ENCODE peak calls at places on chromosome 1, in ten cellular contexts. N, T, O, C, A, E, P, L, M and R are unnamed samples.

GRCh38 chr1:10975567-10976326 is 36.7 kb upstream of the TARDBP start:
- DNase-seq in P (no peak), N (peak; percentile 84), A (peak; percentile 91), O (peak; percentile 53), E (no peak), L (peak; percentile 88), M (peak; percentile 31), C (peak; percentile 28), T (peak; percentile 70), R (no peak)

GRCh38 chr1:93753766-93754763 is 72.4 kb upstream of the BCAR3 start:
- DNase-seq in P (no peak), M (no peak), N (peak; percentile 92), T (peak; percentile 99), A (no peak), L (peak; percentile 99), E (no peak), O (peak; percentile 89), C (no peak), R (no peak)

GRCh38 chr1:237799762-237800474 is 90.8 kb downstream of the ZP4 start:
- DNase-seq in A (no peak), E (peak; percentile 91), M (no peak), L (peak; percentile 85), N (peak; percentile 84), C (peak; percentile 76), O (no peak), T (peak; percentile 74), P (peak; percentile 56), R (peak; percentile 55)

GRCh38 chr1:11833900-11834299 is 13.7 kb downstream of the NPPA start:
- DNase-seq in E (no peak), N (no peak), O (no peak), M (no peak), P (no peak), A (no peak), C (no peak), T (no peak), L (no peak), R (no peak)

GRCh38 chr1:19605884-19606442 is 38.1 kb upstream of the NBL1 start:
- DNase-seq in M (no peak), E (no peak), T (no peak), C (no peak), A (no peak), O (no peak), N (no peak), P (no peak), L (no peak), R (no peak)

GRCh38 chr1:99503276-99503747 is 142.6 kb upstream of the PALMD start:
- DNase-seq in L (no peak), T (peak; percentile 97), E (no peak), P (no peak), C (no peak), O (peak; percentile 11), N (peak; percentile 15), M (no peak), A (no peak), R (no peak)

GRCh38 chr1:36845802-36846201 is 188.5 kb downstream of the GRIK3 start:
- DNase-seq in P (no peak), E (no peak), C (no peak), O (no peak), L (no peak), M (no peak), T (no peak), A (no peak), N (no peak), R (no peak)

GRCh38 chr1:66464802-66465201 is 69.2 kb upstream of the SGIP1 start:
- DNase-seq in T (peak; percentile 77), C (no peak), E (no peak), L (peak; percentile 98), O (peak; percentile 31), M (no peak), A (no peak), P (no peak), N (peak; percentile 13), R (no peak)

GRCh38 chr1:228289239-228289849 is 81.5 kb downstream of the OBSCN start:
- DNase-seq in P (no peak), O (no peak), C (no peak), M (no peak), A (no peak), T (no peak), L (no peak), N (no peak), E (no peak), R (no peak)

GRCh38 chr1:212884592-212884991 is 26.5 kb downstream of the FLVCR1 start:
- DNase-seq in M (no peak), E (no peak), P (no peak), L (no peak), T (no peak), C (no peak), O (no peak), N (no peak), A (no peak), R (no peak)

GRCh38 chr1:43947061-43947889 is 525 bp downstream of the IPO13 start:
- DNase-seq in P (no peak), A (no peak), T (no peak), N (no peak), O (no peak), E (no peak), C (peak; percentile 48), M (no peak), L (no peak), R (no peak)

GRCh38 chr1:83497563-83497962 is 501.4 kb downstream of the TTLL7 start:
- DNase-seq in E (peak; percentile 18), L (no peak), P (no peak), A (no peak), N (no peak), O (no peak), C (no peak), T (no peak), M (no peak), R (peak; percentile 11)

GRCh38 chr1:225146478-225146877 is 217.0 kb downstream of the DNAH14 start:
- DNase-seq in M (no peak), T (no peak), E (no peak), L (no peak), N (no peak), C (no peak), P (no peak), A (no peak), O (no peak), R (peak; percentile 8)

GRCh38 chr1:164579346-164579745 is 20.4 kb downstream of the PBX1 start:
- DNase-seq in T (no peak), C (no peak), E (no peak), O (no peak), M (no peak), A (no peak), N (no peak), P (no peak), L (no peak), R (no peak)

GRCh38 chr1:236282159-236282716 is 480 bp upstream of the ERO1B start:
- DNase-seq in N (no peak), O (no peak), L (peak; percentile 38), A (no peak), P (no peak), M (no peak), C (no peak), E (no peak), T (no peak), R (no peak)

GRCh38 chr1:208177656-208178055 is 66.5 kb downstream of the PLXNA2 start:
- DNase-seq in A (peak; percentile 95), P (no peak), L (no peak), M (no peak), E (no peak), O (no peak), C (no peak), N (no peak), T (no peak), R (peak; percentile 84)

GRCh38 chr1:41486892-41487728 is 2.6 kb upstream of the EDN2 start:
- DNase-seq in P (no peak), A (no peak), L (no peak), O (no peak), M (no peak), E (no peak), N (no peak), T (peak; percentile 47), C (no peak), R (peak; percentile 39)

GRCh38 chr1:94020764-94021579 is 100.0 kb downstream of the ABCA4 start:
- DNase-seq in L (peak; percentile 74), E (no peak), O (peak; percentile 93), T (peak; percentile 98), A (peak; percentile 64), M (no peak), C (no peak), N (peak; percentile 94), P (no peak), R (no peak)

GRCh38 chr1:16081636-16082035 is 8.2 kb upstream of the FAM131C start:
- DNase-seq in O (no peak), P (no peak), N (no peak), T (no peak), A (no peak), E (no peak), C (no peak), L (no peak), M (no peak), R (no peak)

GRCh38 chr1:21620011-21620410 is 49.1 kb downstream of the RAP1GAP start:
- DNase-seq in A (no peak), E (no peak), L (no peak), M (no peak), O (no peak), N (no peak), P (no peak), C (no peak), T (no peak), R (no peak)

GRCh38 chr1:168485048-168485447 is 58.7 kb downstream of the XCL2 start:
- DNase-seq in A (no peak), L (no peak), M (no peak), C (no peak), N (no peak), E (no peak), O (peak; percentile 50), T (peak; percentile 79), P (no peak), R (no peak)

GRCh38 chr1:203539831-203540546 is 46.0 kb downstream of the OPTC start:
- DNase-seq in T (no peak), M (no peak), E (no peak), C (no peak), L (no peak), O (no peak), N (no peak), A (peak; percentile 3), P (no peak), R (no peak)

GRCh38 chr1:230794431-230794830 is 47.2 kb downstream of the CAPN9 start:
- DNase-seq in E (no peak), M (no peak), N (no peak), O (no peak), P (no peak), C (peak; percentile 83), L (no peak), T (no peak), A (no peak), R (no peak)

GRCh38 chr1:155171836-155172731 is 1.0 kb downstream of the KRTCAP2 start:
- DNase-seq in T (no peak), O (no peak), E (no peak), P (peak; percentile 45), N (no peak), M (no peak), A (no peak), C (no peak), L (no peak), R (no peak)

GRCh38 chr1:240027059-240027462 is 64.6 kb upstream of the FMN2 start:
- DNase-seq in N (peak; percentile 53), C (peak; percentile 40), L (peak; percentile 82), A (peak; percentile 20), O (peak; percentile 29), P (no peak), M (peak; percentile 11), E (peak; percentile 77), T (peak; percentile 55), R (peak; percentile 54)

GRCh38 chr1:242427519-242427918 is 97.0 kb downstream of the PLD5 start:
- DNase-seq in T (no peak), M (no peak), N (no peak), L (no peak), A (no peak), C (peak; percentile 85), P (no peak), O (no peak), E (no peak), R (no peak)

GRCh38 chr1:174022080-174022975 is at the start of gene RC3H1:
- DNase-seq in A (peak; percentile 83), M (peak; percentile 89), T (peak; percentile 83), C (peak; percentile 90), E (peak; percentile 89), P (peak; percentile 92), N (peak; percentile 73), L (peak; percentile 90), O (peak; percentile 26), R (peak; percentile 85)

GRCh38 chr1:158998781-158999161 is 10.9 kb upstream of the IFI16 start:
- DNase-seq in T (peak; percentile 72), E (peak; percentile 48), P (no peak), M (peak; percentile 21), A (peak; percentile 81), N (peak; percentile 57), C (peak; percentile 77), O (no peak), L (peak; percentile 71), R (peak; percentile 46)